ENCODE peak calls at places on chromosome 3, in ten cellular contexts. W, J, A, Z, F, V, C, R, U and M are unnamed samples. For H3K4me1, the result is how much of the 10 kb centered on the place peaks cover.

GRCh38 chr3:55897573-55898224 is 410.6 kb upstream of the WNT5A start:
- DNase-seq in R (no peak), F (peak), V (no peak), Z (no peak), W (no peak), J (no peak), A (no peak), C (no peak), U (peak), M (no peak)

GRCh38 chr3:110815008-110815583 is 256.5 kb upstream of the NECTIN3 start:
- DNase-seq in W (no peak), A (peak), J (no peak), C (no peak), Z (no peak), V (peak), R (no peak), F (no peak), U (peak), M (peak)

GRCh38 chr3:128152419-128153155 is 694 bp upstream of the EEFSEC start:
- DNase-seq in J (no peak), F (no peak), A (peak), V (no peak), R (peak), Z (no peak), U (no peak), W (no peak), C (no peak), M (no peak)

GRCh38 chr3:23873941-23874340 is 42.8 kb downstream of the NKIRAS1 start:
- DNase-seq in R (no peak), Z (no peak), W (no peak), U (peak), V (peak), F (no peak), C (no peak), A (no peak), J (no peak), M (no peak)

GRCh38 chr3:14304101-14305045 is 98.0 kb upstream of the SLC6A6 start:
- DNase-seq in A (no peak), F (no peak), R (no peak), V (no peak), J (no peak), Z (no peak), C (no peak), W (no peak), U (no peak), M (no peak)

GRCh38 chr3:134314588-134315285 is 59.5 kb downstream of the AMOTL2 start:
- DNase-seq in W (no peak), C (no peak), Z (no peak), A (no peak), J (no peak), R (no peak), V (no peak), F (no peak), U (peak), M (no peak)

GRCh38 chr3:138043266-138044029 is 33.5 kb downstream of the CLDN18 start:
- DNase-seq in A (peak), Z (no peak), C (no peak), W (no peak), F (no peak), J (no peak), U (peak), V (peak), R (no peak), M (no peak)

GRCh38 chr3:105449393-105449792 is 82.7 kb downstream of the ALCAM start:
- DNase-seq in J (no peak), W (no peak), R (no peak), U (no peak), F (no peak), C (no peak), V (no peak), Z (no peak), A (no peak), M (no peak)

GRCh38 chr3:177724020-177724638 is 526.8 kb upstream of the TBL1XR1 start:
- DNase-seq in R (no peak), Z (no peak), J (no peak), U (no peak), V (peak), F (peak), W (no peak), A (no peak), C (peak), M (no peak)

GRCh38 chr3:181239456-181239855 is 249.9 kb upstream of the DNAJC19 start:
- DNase-seq in V (no peak), C (no peak), F (no peak), U (no peak), W (no peak), R (no peak), J (no peak), A (no peak), Z (no peak), M (no peak)

GRCh38 chr3:173932624-173933023 is 535.1 kb downstream of the NLGN1 start:
- DNase-seq in F (no peak), J (no peak), A (peak), Z (no peak), R (no peak), C (no peak), V (peak), W (no peak), U (peak), M (no peak)

GRCh38 chr3:176814252-176814651 is 383.0 kb downstream of the TBL1XR1 start:
- DNase-seq in R (peak), U (peak), V (peak), Z (no peak), J (no peak), C (peak), W (peak), F (peak), A (peak), M (peak)

GRCh38 chr3:152857082-152857481 is 22.2 kb downstream of the P2RY1 start:
- DNase-seq in Z (no peak), C (no peak), U (peak), A (no peak), V (no peak), J (no peak), F (no peak), R (no peak), W (no peak), M (no peak)

GRCh38 chr3:152589644-152590043 is 245.3 kb upstream of the P2RY1 start:
- DNase-seq in C (no peak), R (no peak), V (peak), W (no peak), A (no peak), U (no peak), J (no peak), F (no peak), Z (no peak), M (no peak)

GRCh38 chr3:126733061-126733430 is 29.0 kb downstream of the CHCHD6 start:
- DNase-seq in W (no peak), V (no peak), Z (no peak), R (no peak), J (no peak), U (no peak), F (no peak), C (peak), A (no peak), M (no peak)

GRCh38 chr3:171377859-171378258 is 82.3 kb downstream of the TNIK start:
- DNase-seq in R (no peak), V (no peak), W (no peak), F (no peak), Z (no peak), C (no peak), U (no peak), A (no peak), J (no peak), M (no peak)

GRCh38 chr3:149588909-149589308 is 68.9 kb downstream of the WWTR1 start:
- DNase-seq in U (no peak), F (no peak), V (no peak), Z (no peak), A (no peak), C (no peak), J (no peak), W (no peak), R (no peak), M (no peak)

GRCh38 chr3:131394400-131394799 is 12.8 kb downstream of the NUDT16 start:
- DNase-seq in A (no peak), R (no peak), J (no peak), F (no peak), Z (no peak), C (no peak), V (no peak), U (no peak), W (no peak), M (no peak)

GRCh38 chr3:193176690-193177089 is 64.3 kb upstream of the PLAAT1 start:
- DNase-seq in Z (no peak), A (no peak), F (no peak), R (no peak), V (no peak), W (no peak), U (no peak), J (no peak), C (no peak), M (no peak)

GRCh38 chr3:129727707-129728106 is 121.2 kb upstream of the PLXND1 start:
- DNase-seq in V (no peak), R (no peak), F (peak), J (no peak), Z (no peak), W (no peak), A (no peak), U (no peak), C (no peak), M (no peak)

GRCh38 chr3:18233987-18234716 is 191.0 kb downstream of the SATB1 start:
- DNase-seq in C (no peak), R (no peak), Z (no peak), W (no peak), F (no peak), V (no peak), J (no peak), U (no peak), A (no peak), M (no peak)

GRCh38 chr3:194869482-194870169 is 183.9 kb downstream of the FAM43A start:
- DNase-seq in R (no peak), V (no peak), F (no peak), C (peak), Z (no peak), J (no peak), U (peak), W (no peak), A (peak), M (no peak)

GRCh38 chr3:113234688-113235260 is 23.4 kb downstream of the BOC start:
- DNase-seq in Z (no peak), W (no peak), V (peak), C (no peak), U (peak), J (no peak), R (no peak), A (no peak), F (no peak), M (no peak)

GRCh38 chr3:104388624-104389023 is 978.1 kb upstream of the ALCAM start:
- DNase-seq in J (no peak), A (peak), U (no peak), F (no peak), W (no peak), V (peak), Z (no peak), C (no peak), R (no peak), M (no peak)

GRCh38 chr3:113832477-113833164 is 6.0 kb upstream of the GRAMD1C start:
- DNase-seq in V (peak), R (no peak), C (no peak), Z (no peak), U (no peak), A (peak), W (no peak), F (no peak), J (no peak), M (no peak)

GRCh38 chr3:194472290-194472920 is 14.4 kb downstream of the ATP13A3 start:
- DNase-seq in Z (no peak), J (peak), F (no peak), W (peak), A (peak), C (no peak), U (peak), R (peak), V (peak), M (peak)

GRCh38 chr3:107428051-107428858 is 51.0 kb downstream of the CCDC54 start:
- DNase-seq in U (no peak), A (no peak), W (no peak), C (no peak), F (no peak), J (no peak), R (no peak), Z (no peak), V (no peak), M (no peak)

GRCh38 chr3:39532777-39533176 is 65.3 kb downstream of the MOBP start:
- DNase-seq in V (no peak), Z (no peak), F (no peak), W (no peak), U (no peak), R (no peak), J (no peak), C (no peak), A (no peak), M (no peak)

GRCh38 chr3:10273697-10274305 is 18.9 kb downstream of the GHRL start:
- DNase-seq in C (peak), U (peak), R (no peak), F (no peak), V (no peak), W (no peak), J (no peak), Z (no peak), A (peak), M (no peak)

GRCh38 chr3:128784228-128784627 is 58.2 kb downstream of the RAB7A start:
- DNase-seq in J (peak), F (no peak), V (peak), A (no peak), R (no peak), Z (no peak), C (no peak), W (peak), U (no peak), M (no peak)

GRCh38 chr3:69745503-69745902 is 6.2 kb downstream of the MITF start:
- DNase-seq in U (no peak), A (no peak), J (no peak), C (no peak), F (no peak), Z (no peak), W (no peak), R (no peak), V (no peak), M (no peak)

GRCh38 chr3:141421639-141422319 is 53.5 kb downstream of the ZBTB38 start:
- DNase-seq in Z (no peak), V (peak), F (no peak), J (no peak), U (peak), W (no peak), R (no peak), C (no peak), A (peak), M (no peak)

GRCh38 chr3:134367869-134368750 is 6.1 kb downstream of the AMOTL2 start:
- DNase-seq in A (no peak), U (peak), J (no peak), Z (no peak), W (no peak), C (peak), V (no peak), R (no peak), F (peak), M (no peak)

GRCh38 chr3:148075829-148076716 is 621.6 kb upstream of the AGTR1 start:
- DNase-seq in Z (no peak), F (peak), W (peak), J (no peak), A (peak), R (no peak), V (peak), U (peak), C (no peak), M (peak)

GRCh38 chr3:186108106-186108940 is 566 bp downstream of the ETV5 start:
- DNase-seq in U (peak), J (peak), W (peak), F (peak), A (peak), Z (no peak), V (peak), R (no peak), C (peak), M (no peak)

GRCh38 chr3:122415104-122415744 is 638 bp downstream of the WDR5B start:
- DNase-seq in Z (no peak), F (peak), C (peak), R (no peak), V (peak), W (peak), A (peak), J (peak), U (peak), M (peak)

GRCh38 chr3:188262488-188262887 is 108.5 kb downstream of the LPP start:
- DNase-seq in W (no peak), F (no peak), C (no peak), J (no peak), A (no peak), U (no peak), R (no peak), V (no peak), Z (no peak), M (no peak)

GRCh38 chr3:131526801-131527347 is 24.1 kb upstream of the MRPL3 start:
- DNase-seq in V (peak), A (peak), U (peak), W (peak), C (no peak), Z (no peak), F (peak), J (no peak), R (no peak), M (no peak)

GRCh38 chr3:169112153-169112892 is 551.2 kb downstream of the MECOM start:
- DNase-seq in F (no peak), C (no peak), Z (no peak), J (no peak), V (peak), U (peak), W (no peak), R (no peak), A (peak), M (no peak)
- H3K4me1 ChIP-seq in F (under half), C (under half), Z (under half), J (under half), V (under half), U (under half), W (under half), R (under half), A (under half), M (under half)

GRCh38 chr3:50572801-50573371 is 3.6 kb downstream of the HEMK1 start:
- DNase-seq in Z (no peak), F (no peak), W (no peak), C (no peak), V (no peak), J (no peak), R (no peak), U (no peak), A (no peak), M (peak)
- H3K4me3 ChIP-seq in Z (no peak), F (no peak), W (no peak), C (no peak), V (no peak), J (peak), R (no peak), U (no peak), A (no peak), M (no peak)

GRCh38 chr3:59423707-59424106 is 373.9 kb upstream of the CFAP20DC start:
- DNase-seq in Z (no peak), A (no peak), U (no peak), J (no peak), V (no peak), C (no peak), W (no peak), F (no peak), R (no peak), M (no peak)
- H3K4me1 ChIP-seq in Z (under half), A (under half), U (under half), J (under half), V (under half), C (under half), W (under half), F (under half), R (under half), M (under half)

GRCh38 chr3:189789432-189789831 is 158.2 kb downstream of the TP63 start:
- DNase-seq in A (no peak), Z (no peak), F (no peak), J (no peak), W (no peak), C (no peak), V (no peak), R (no peak), U (no peak), M (no peak)
- H3K4me3 ChIP-seq in A (no peak), Z (no peak), F (no peak), J (no peak), W (no peak), C (no peak), V (no peak), R (no peak), U (no peak), M (no peak)

GRCh38 chr3:50341537-50341936 is 901 bp upstream of the RASSF1 start:
- DNase-seq in W (no peak), A (no peak), U (no peak), F (peak), J (no peak), C (no peak), V (no peak), Z (no peak), R (no peak), M (no peak)

GRCh38 chr3:50338989-50339388 is 1.6 kb downstream of the RASSF1 start:
- DNase-seq in R (no peak), A (no peak), J (no peak), W (no peak), Z (no peak), V (no peak), F (peak), C (no peak), U (peak), M (no peak)

GRCh38 chr3:50339485-50340196 is 995 bp downstream of the RASSF1 start:
- DNase-seq in R (no peak), V (peak), U (peak), C (no peak), F (peak), Z (no peak), W (no peak), A (no peak), J (no peak), M (no peak)

GRCh38 chr3:50341996-50342732 is 1.5 kb upstream of the RASSF1 start:
- DNase-seq in F (peak), A (no peak), V (no peak), Z (no peak), R (no peak), J (no peak), U (no peak), C (no peak), W (no peak), M (no peak)

GRCh38 chr3:50340404-50341329 is at the start of gene RASSF1:
- DNase-seq in R (no peak), V (peak), J (peak), W (no peak), U (peak), C (peak), F (peak), A (no peak), Z (no peak), M (peak)
- H3K4me1 ChIP-seq in R (under half), V (under half), J (under half), W (under half), U (under half), C (under half), F (under half), A (under half), Z (half or more), M (under half)

DNA sequence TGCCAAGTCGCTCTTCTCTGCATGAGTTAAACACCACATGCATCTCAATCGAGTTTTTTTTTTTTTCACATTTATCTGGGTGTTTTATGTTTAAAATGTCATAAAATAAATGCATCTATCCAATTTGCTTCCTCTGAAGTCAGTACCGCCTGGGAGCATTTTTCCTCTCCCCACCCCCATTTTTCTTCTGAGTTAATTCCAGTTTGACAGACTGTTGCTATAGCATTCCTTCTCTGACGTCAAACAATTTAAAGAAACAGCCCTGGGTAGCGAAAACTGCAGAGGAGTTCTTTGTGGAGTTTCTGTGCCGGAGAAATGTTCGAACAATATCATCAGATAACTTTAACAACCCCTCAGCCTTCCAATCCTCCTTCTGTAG is 885 bp upstream of the GNB4 start:
- DNase-seq in W (no peak), C (no peak), F (no peak), A (peak), Z (no peak), R (no peak), U (peak), V (peak), J (no peak), M (no peak)
- H3K4me3 ChIP-seq in W (no peak), C (no peak), F (peak), A (peak), Z (peak), R (peak), U (peak), V (peak), J (no peak), M (no peak)

GRCh38 chr3:125515421-125515820 is 4.6 kb downstream of the SNX4 start:
- DNase-seq in Z (no peak), U (no peak), A (no peak), W (no peak), J (no peak), C (no peak), F (no peak), V (no peak), R (no peak), M (no peak)

GRCh38 chr3:125525153-125525552 is 5.2 kb upstream of the SNX4 start:
- DNase-seq in W (no peak), R (no peak), F (no peak), Z (no peak), U (no peak), A (no peak), V (no peak), J (no peak), C (no peak), M (no peak)

GRCh38 chr3:125519678-125520562 is at the start of gene SNX4:
- DNase-seq in R (peak), C (peak), J (peak), Z (peak), V (peak), W (peak), U (peak), A (peak), F (peak), M (peak)
- H3K4me1 ChIP-seq in R (under half), C (under half), J (under half), Z (under half), V (under half), W (under half), U (under half), A (under half), F (under half), M (under half)